ENCODE peak calls at places on chromosome 10, in nine cellular contexts. One of them, this sample, is unnamed.

GRCh38 chr10:104842704-104843103 is 201.6 kb downstream of the SORCS3 start:
- DNase-seq in IMR-90: no peak
- DNase-seq in left ventricle myocardium inferior: no peak
- DNase-seq in NCI-H1417 treated with DMSO at 0.1 percent for 48 hours: no peak
- DNase-seq in NCI-H69: no peak
- DNase-seq in HuH-7.5: no peak
- DNase-seq in WTC11: no peak
- DNase-seq in T-helper 22 cell: no peak
- DNase-seq in stimulated activated CD8-positive, alpha-beta memory T cell treated with anti-CD3 and anti-CD28 coated beads, Interleukin-4, amount 100 ng/mL, for 4 hours: no peak
- DNase-seq in this sample: peak; percentile 82

GRCh38 chr10:130220251-130221185 is 84.3 kb downstream of the GLRX3 start:
- DNase-seq in IMR-90: no peak
- DNase-seq in left ventricle myocardium inferior: no peak
- DNase-seq in NCI-H1417 treated with DMSO at 0.1 percent for 48 hours: no peak
- DNase-seq in NCI-H69: no peak
- DNase-seq in HuH-7.5: no peak
- DNase-seq in WTC11: no peak
- DNase-seq in T-helper 22 cell: no peak
- DNase-seq in stimulated activated CD8-positive, alpha-beta memory T cell treated with anti-CD3 and anti-CD28 coated beads, Interleukin-4, amount 100 ng/mL, for 4 hours: no peak
- DNase-seq in this sample: no peak

GRCh38 chr10:98030093-98030821 is at the start of gene CRTAC1:
- DNase-seq in IMR-90: no peak
- DNase-seq in left ventricle myocardium inferior: peak; percentile 50
- DNase-seq in NCI-H1417 treated with DMSO at 0.1 percent for 48 hours: no peak
- DNase-seq in NCI-H69: peak; percentile 93
- DNase-seq in HuH-7.5: no peak
- DNase-seq in WTC11: peak; percentile 85
- DNase-seq in T-helper 22 cell: no peak
- DNase-seq in stimulated activated CD8-positive, alpha-beta memory T cell treated with anti-CD3 and anti-CD28 coated beads, Interleukin-4, amount 100 ng/mL, for 4 hours: no peak
- DNase-seq in this sample: peak; percentile 95

GRCh38 chr10:88120599-88121333 is 257.3 kb downstream of the PTEN start:
- DNase-seq in IMR-90: no peak
- DNase-seq in left ventricle myocardium inferior: no peak
- DNase-seq in NCI-H1417 treated with DMSO at 0.1 percent for 48 hours: no peak
- DNase-seq in NCI-H69: peak; percentile 4
- DNase-seq in HuH-7.5: no peak
- DNase-seq in WTC11: no peak
- DNase-seq in T-helper 22 cell: no peak
- DNase-seq in stimulated activated CD8-positive, alpha-beta memory T cell treated with anti-CD3 and anti-CD28 coated beads, Interleukin-4, amount 100 ng/mL, for 4 hours: no peak
- DNase-seq in this sample: no peak

GRCh38 chr10:83764681-83765080 is 374.6 kb upstream of the GHITM start:
- DNase-seq in IMR-90: no peak
- DNase-seq in left ventricle myocardium inferior: no peak
- DNase-seq in NCI-H1417 treated with DMSO at 0.1 percent for 48 hours: no peak
- DNase-seq in NCI-H69: no peak
- DNase-seq in HuH-7.5: no peak
- DNase-seq in WTC11: no peak
- DNase-seq in T-helper 22 cell: no peak
- DNase-seq in stimulated activated CD8-positive, alpha-beta memory T cell treated with anti-CD3 and anti-CD28 coated beads, Interleukin-4, amount 100 ng/mL, for 4 hours: no peak
- DNase-seq in this sample: no peak

GRCh38 chr10:28685717-28686116 is 8.4 kb downstream of the BAMBI start:
- DNase-seq in IMR-90: no peak
- DNase-seq in left ventricle myocardium inferior: no peak
- DNase-seq in NCI-H1417 treated with DMSO at 0.1 percent for 48 hours: no peak
- DNase-seq in NCI-H69: peak; percentile 59
- DNase-seq in HuH-7.5: no peak
- DNase-seq in WTC11: no peak
- DNase-seq in T-helper 22 cell: no peak
- DNase-seq in stimulated activated CD8-positive, alpha-beta memory T cell treated with anti-CD3 and anti-CD28 coated beads, Interleukin-4, amount 100 ng/mL, for 4 hours: no peak
- DNase-seq in this sample: no peak

GRCh38 chr10:59872892-59873463 is 33.4 kb downstream of the CCDC6 start:
- DNase-seq in IMR-90: peak; percentile 97
- DNase-seq in left ventricle myocardium inferior: no peak
- DNase-seq in NCI-H1417 treated with DMSO at 0.1 percent for 48 hours: no peak
- DNase-seq in NCI-H69: peak; percentile 26
- DNase-seq in HuH-7.5: peak; percentile 9
- DNase-seq in WTC11: no peak
- DNase-seq in T-helper 22 cell: no peak
- DNase-seq in stimulated activated CD8-positive, alpha-beta memory T cell treated with anti-CD3 and anti-CD28 coated beads, Interleukin-4, amount 100 ng/mL, for 4 hours: no peak
- DNase-seq in this sample: no peak

GRCh38 chr10:82910301-82910700 is 1035.3 kb downstream of the NRG3 start:
- DNase-seq in IMR-90: no peak
- DNase-seq in left ventricle myocardium inferior: no peak
- DNase-seq in NCI-H1417 treated with DMSO at 0.1 percent for 48 hours: no peak
- DNase-seq in NCI-H69: no peak
- DNase-seq in HuH-7.5: no peak
- DNase-seq in WTC11: no peak
- DNase-seq in T-helper 22 cell: no peak
- DNase-seq in stimulated activated CD8-positive, alpha-beta memory T cell treated with anti-CD3 and anti-CD28 coated beads, Interleukin-4, amount 100 ng/mL, for 4 hours: no peak
- DNase-seq in this sample: no peak

GRCh38 chr10:97321807-97322195 is 2.7 kb downstream of the FRAT1 start:
- DNase-seq in IMR-90: no peak
- DNase-seq in left ventricle myocardium inferior: no peak
- DNase-seq in NCI-H1417 treated with DMSO at 0.1 percent for 48 hours: no peak
- DNase-seq in NCI-H69: peak; percentile 33
- DNase-seq in HuH-7.5: no peak
- DNase-seq in WTC11: no peak
- DNase-seq in T-helper 22 cell: no peak
- DNase-seq in stimulated activated CD8-positive, alpha-beta memory T cell treated with anti-CD3 and anti-CD28 coated beads, Interleukin-4, amount 100 ng/mL, for 4 hours: no peak
- DNase-seq in this sample: peak; percentile 24

GRCh38 chr10:33396279-33396678 is 61.8 kb upstream of the NRP1 start:
- DNase-seq in IMR-90: no peak
- DNase-seq in left ventricle myocardium inferior: no peak
- DNase-seq in NCI-H1417 treated with DMSO at 0.1 percent for 48 hours: no peak
- DNase-seq in NCI-H69: no peak
- DNase-seq in HuH-7.5: no peak
- DNase-seq in WTC11: no peak
- DNase-seq in T-helper 22 cell: no peak
- DNase-seq in stimulated activated CD8-positive, alpha-beta memory T cell treated with anti-CD3 and anti-CD28 coated beads, Interleukin-4, amount 100 ng/mL, for 4 hours: no peak
- DNase-seq in this sample: no peak

GRCh38 chr10:36344240-36344639 is 702.1 kb upstream of the FZD8 start:
- DNase-seq in IMR-90: peak; percentile 55
- DNase-seq in left ventricle myocardium inferior: no peak
- DNase-seq in NCI-H1417 treated with DMSO at 0.1 percent for 48 hours: no peak
- DNase-seq in NCI-H69: no peak
- DNase-seq in HuH-7.5: no peak
- DNase-seq in WTC11: no peak
- DNase-seq in T-helper 22 cell: no peak
- DNase-seq in stimulated activated CD8-positive, alpha-beta memory T cell treated with anti-CD3 and anti-CD28 coated beads, Interleukin-4, amount 100 ng/mL, for 4 hours: no peak
- DNase-seq in this sample: no peak

GRCh38 chr10:59000162-59000825 is 176.1 kb upstream of the PHYHIPL start:
- DNase-seq in IMR-90: no peak
- DNase-seq in left ventricle myocardium inferior: no peak
- DNase-seq in NCI-H1417 treated with DMSO at 0.1 percent for 48 hours: no peak
- DNase-seq in NCI-H69: no peak
- DNase-seq in HuH-7.5: no peak
- DNase-seq in WTC11: no peak
- DNase-seq in T-helper 22 cell: no peak
- DNase-seq in stimulated activated CD8-positive, alpha-beta memory T cell treated with anti-CD3 and anti-CD28 coated beads, Interleukin-4, amount 100 ng/mL, for 4 hours: no peak
- DNase-seq in this sample: no peak

GRCh38 chr10:6014241-6014761 is 37.0 kb upstream of the IL15RA start:
- DNase-seq in IMR-90: peak; percentile 42
- DNase-seq in left ventricle myocardium inferior: no peak
- DNase-seq in NCI-H1417 treated with DMSO at 0.1 percent for 48 hours: no peak
- DNase-seq in NCI-H69: peak; percentile 12
- DNase-seq in HuH-7.5: peak; percentile 42
- DNase-seq in WTC11: peak; percentile 55
- DNase-seq in T-helper 22 cell: peak; percentile 68
- DNase-seq in stimulated activated CD8-positive, alpha-beta memory T cell treated with anti-CD3 and anti-CD28 coated beads, Interleukin-4, amount 100 ng/mL, for 4 hours: peak; percentile 24
- DNase-seq in this sample: peak; percentile 36

GRCh38 chr10:74926791-74927585 is 100.6 kb downstream of the KAT6B start:
- DNase-seq in IMR-90: no peak
- DNase-seq in left ventricle myocardium inferior: no peak
- DNase-seq in NCI-H1417 treated with DMSO at 0.1 percent for 48 hours: no peak
- DNase-seq in NCI-H69: no peak
- DNase-seq in HuH-7.5: no peak
- DNase-seq in WTC11: no peak
- DNase-seq in T-helper 22 cell: no peak
- DNase-seq in stimulated activated CD8-positive, alpha-beta memory T cell treated with anti-CD3 and anti-CD28 coated beads, Interleukin-4, amount 100 ng/mL, for 4 hours: no peak
- DNase-seq in this sample: no peak

GRCh38 chr10:131641231-131641630 is 259.6 kb upstream of the PPP2R2D start:
- DNase-seq in IMR-90: no peak
- DNase-seq in left ventricle myocardium inferior: no peak
- DNase-seq in NCI-H1417 treated with DMSO at 0.1 percent for 48 hours: no peak
- DNase-seq in NCI-H69: peak; percentile 20
- DNase-seq in HuH-7.5: peak; percentile 28
- DNase-seq in WTC11: no peak
- DNase-seq in T-helper 22 cell: no peak
- DNase-seq in stimulated activated CD8-positive, alpha-beta memory T cell treated with anti-CD3 and anti-CD28 coated beads, Interleukin-4, amount 100 ng/mL, for 4 hours: no peak
- DNase-seq in this sample: no peak